ENCODE peak calls at places on chromosomes 6 and 20, in nine cellular contexts. Y, N, U, Q, J, I, X, H and B are unnamed samples. For H3K36me3, the result is how much of the 10 kb centered on the place peaks cover.

GRCh38 chr6:2426561-2427340 is 181.3 kb upstream of the GMDS start:
- DNase-seq in Y (no peak), I (no peak), X (no peak), H (no peak), Q (no peak), U (no peak), N (no peak), J (no peak), B (no peak)

GRCh38 chr20:840858-841567 is 7.5 kb downstream of the FAM110A start:
- DNase-seq in Y (no peak), Q (peak), X (no peak), J (peak), I (peak), U (peak), N (no peak), H (no peak), B (no peak)

GRCh38 chr6:134175532-134176282 is 123.3 kb upstream of the SLC2A12 start:
- DNase-seq in X (peak), U (peak), N (peak), Q (peak), J (peak), I (peak), Y (no peak), H (peak), B (peak)

GRCh38 chr6:54451516-54451915 is 143.3 kb downstream of the TINAG start:
- DNase-seq in I (no peak), U (no peak), X (no peak), H (no peak), Q (no peak), N (no peak), Y (no peak), J (no peak), B (no peak)

GRCh38 chr6:43950731-43951062 is 176.6 kb downstream of the MRPL14 start:
- DNase-seq in H (no peak), Y (no peak), X (no peak), Q (no peak), U (no peak), I (no peak), N (no peak), J (no peak), B (no peak)

GRCh38 chr6:170063431-170063830 is 227.4 kb downstream of the DLL1 start:
- DNase-seq in Y (no peak), X (no peak), U (peak), N (no peak), I (peak), J (peak), Q (no peak), H (no peak), B (peak)

GRCh38 chr6:54970337-54970736 is 123.8 kb downstream of the FAM83B start:
- DNase-seq in I (no peak), N (peak), H (no peak), Q (no peak), U (no peak), Y (no peak), J (no peak), X (no peak), B (no peak)

GRCh38 chr6:130307752-130308361 is 58.0 kb upstream of the TMEM200A start:
- DNase-seq in J (no peak), U (no peak), H (no peak), N (no peak), I (no peak), Y (no peak), X (no peak), Q (peak), B (no peak)

GRCh38 chr6:140653985-140654384 is 1279.5 kb upstream of the CITED2 start:
- DNase-seq in U (no peak), I (no peak), Q (no peak), X (no peak), Y (no peak), J (no peak), H (peak), N (no peak), B (no peak)

GRCh38 chr6:45657243-45657642 is 279.5 kb upstream of the SUPT3H start:
- DNase-seq in N (no peak), I (no peak), Q (no peak), H (no peak), J (no peak), U (no peak), Y (no peak), X (no peak), B (peak)

GRCh38 chr20:39090881-39091280 is 128.7 kb downstream of the DHX35 start:
- DNase-seq in Y (no peak), J (no peak), N (no peak), H (no peak), U (no peak), X (no peak), Q (no peak), I (no peak), B (no peak)

GRCh38 chr6:25614052-25614451 is 38.0 kb upstream of the SCGN start:
- DNase-seq in U (no peak), X (no peak), I (peak), Q (no peak), N (no peak), H (no peak), Y (no peak), J (no peak), B (no peak)

GRCh38 chr6:44268095-44268628 is 2.1 kb upstream of the TMEM151B start:
- DNase-seq in U (peak), I (peak), J (peak), X (peak), Q (peak), N (no peak), Y (no peak), H (peak), B (no peak)

GRCh38 chr20:39986231-39986904 is 702.7 kb downstream of the MAFB start:
- DNase-seq in Y (no peak), I (peak), N (no peak), X (peak), H (no peak), Q (no peak), J (no peak), U (no peak), B (peak)

GRCh38 chr20:25271486-25272222 is 23.8 kb downstream of the PYGB start:
- DNase-seq in H (no peak), J (peak), I (peak), Q (no peak), X (no peak), Y (no peak), N (no peak), U (peak), B (no peak)

GRCh38 chr6:4853782-4854511 is 77.7 kb downstream of the CDYL start:
- DNase-seq in Q (peak), I (no peak), N (no peak), U (no peak), Y (no peak), X (no peak), J (no peak), H (no peak), B (no peak)

GRCh38 chr20:37188787-37189186 is 9.4 kb upstream of the MROH8 start:
- DNase-seq in N (no peak), J (no peak), Y (no peak), Q (no peak), H (no peak), X (no peak), U (no peak), I (no peak), B (no peak)
- H3K36me3 ChIP-seq in N (under half), J (half or more), Y (under half), Q (half or more), H (under half), X (under half), U (under half), I (under half), B (under half)

DNA sequence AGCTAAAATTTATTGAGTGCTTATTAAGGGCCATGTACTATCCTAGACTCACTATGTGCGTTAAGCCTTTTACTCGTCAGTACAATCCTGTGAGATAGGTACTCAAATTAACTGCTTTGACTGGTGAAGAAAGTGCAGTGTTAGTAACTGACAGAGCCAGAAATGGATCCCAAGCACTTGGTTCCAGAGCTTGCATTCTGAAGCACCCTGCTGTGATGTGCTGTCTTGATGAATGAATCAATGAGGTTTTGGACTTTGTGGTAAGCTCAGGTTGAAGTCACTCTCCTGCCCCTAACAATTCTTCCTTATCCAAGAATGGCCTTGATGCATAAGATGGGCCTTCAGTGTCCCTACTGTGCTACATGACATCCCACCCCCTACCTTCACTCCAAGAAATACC is 3.7 kb downstream of the STX11 start:
- DNase-seq in Q (no peak), J (no peak), N (no peak), H (no peak), U (no peak), Y (no peak), X (no peak), I (no peak), B (no peak)
- H3K27ac ChIP-seq in Q (no peak), J (no peak), N (no peak), H (no peak), U (no peak), Y (peak), X (no peak), I (no peak), B (no peak)

GRCh38 chr6:156564128-156564806 is 212.9 kb upstream of the ARID1B start:
- DNase-seq in Q (peak), Y (peak), X (peak), J (peak), U (peak), N (peak), I (peak), H (peak), B (peak)
- TF ChIP-seq POLR2AphosphoS5 in Q (no peak), Y (no peak), X (no peak), J (peak), U (peak), N (no peak), I (no peak), H (no peak), B (no peak)

GRCh38 chr6:152161501-152161900 is 354.0 kb downstream of the ESR1 start:
- DNase-seq in I (no peak), N (no peak), X (no peak), J (no peak), Q (no peak), Y (no peak), H (peak), U (no peak), B (no peak)
- H3K36me3 ChIP-seq in I (under half), N (under half), X (under half), J (half or more), Q (under half), Y (under half), H (under half), U (under half), B (under half)

GRCh38 chr6:118571121-118571520 is 23.0 kb downstream of the PLN start:
- DNase-seq in Q (no peak), H (no peak), J (no peak), N (no peak), X (no peak), I (no peak), U (no peak), Y (no peak), B (no peak)
- H3K27ac ChIP-seq in Q (no peak), H (no peak), J (no peak), N (no peak), X (no peak), I (no peak), U (no peak), Y (no peak), B (no peak)